ENCODE peak calls at places on chromosomes 7 and 10, in ten cellular contexts. G is GM13977, C is GM12865, P is AG09309, S is BJ, K is neural crest cell, A is progenitor cell of endocrine pancreas, Q is epithelial cell of esophagus, F is mesothelial cell of epicardium, N is brain microvascular endothelial cell. E is an unnamed sample.

GRCh38 chr7:93119191-93119905 is 1.6 kb upstream of the SAMD9 start:
- DNase-seq in A (no peak), C (no peak), G (no peak), K (no peak), Q (peak), P (peak), S (peak), F (no peak), N (peak), E (no peak)

GRCh38 chr7:27220440-27220955 is 20.6 kb upstream of the HOXA13 start:
- DNase-seq in F (no peak), G (no peak), A (no peak), K (no peak), P (no peak), N (no peak), S (no peak), C (no peak), Q (no peak), E (no peak)

GRCh38 chr10:88651131-88651541 is 13.1 kb upstream of the LIPF start:
- DNase-seq in K (no peak), G (no peak), A (no peak), C (no peak), Q (peak), S (peak), F (no peak), N (peak), P (peak), E (no peak)

GRCh38 chr7:141221007-141221612 is 147.2 kb downstream of the TMEM178B start:
- DNase-seq in N (no peak), K (no peak), F (no peak), P (no peak), S (no peak), C (peak), A (no peak), G (no peak), Q (peak), E (no peak)

GRCh38 chr10:97024181-97025073 is 161.3 kb downstream of the SLIT1 start:
- DNase-seq in P (peak), A (no peak), K (no peak), F (no peak), G (peak), C (peak), N (peak), Q (peak), S (peak), E (peak)

GRCh38 chr7:101137651-101138148 is 10.8 kb downstream of the SERPINE1 start:
- DNase-seq in S (no peak), Q (no peak), P (no peak), C (no peak), A (no peak), G (no peak), F (no peak), K (no peak), N (peak), E (no peak)

GRCh38 chr10:86362566-86363183 is 3.9 kb downstream of the GRID1 start:
- DNase-seq in C (no peak), F (no peak), S (no peak), P (no peak), K (no peak), A (no peak), G (no peak), N (no peak), Q (no peak), E (no peak)

GRCh38 chr7:87110778-87111177 is 41.5 kb upstream of the DMTF1 start:
- DNase-seq in C (no peak), A (no peak), G (no peak), F (no peak), K (no peak), P (peak), S (no peak), Q (peak), N (peak), E (no peak)

GRCh38 chr7:100152404-100152803 is 3.7 kb downstream of the LAMTOR4 start:
- DNase-seq in G (no peak), F (no peak), P (no peak), A (no peak), K (no peak), C (no peak), N (no peak), Q (no peak), S (no peak), E (peak)

GRCh38 chr7:17299477-17299991 is 1.1 kb downstream of the AHR start:
- DNase-seq in Q (peak), S (no peak), A (no peak), G (peak), N (no peak), P (no peak), K (no peak), F (no peak), C (peak), E (peak)

GRCh38 chr10:74171625-74172024 is 20.6 kb downstream of the ADK start:
- DNase-seq in P (no peak), Q (no peak), K (no peak), C (no peak), N (peak), A (no peak), S (no peak), G (no peak), F (no peak), E (no peak)

GRCh38 chr10:103896225-103896624 is 21.8 kb downstream of the STN1 start:
- DNase-seq in G (no peak), K (no peak), P (no peak), N (peak), S (no peak), A (no peak), C (no peak), Q (no peak), F (no peak), E (no peak)

GRCh38 chr10:130111115-130111847 is 651 bp upstream of the C10orf143 start:
- DNase-seq in K (peak), S (peak), N (peak), A (peak), Q (peak), F (peak), P (peak), G (peak), C (peak), E (peak)

GRCh38 chr7:131800008-131800407 is 243.6 kb upstream of the PODXL start:
- DNase-seq in S (no peak), P (no peak), A (no peak), N (no peak), G (no peak), K (no peak), Q (no peak), F (no peak), C (no peak), E (no peak)

GRCh38 chr10:72276013-72276387 is 2.3 kb downstream of the DDIT4 start:
- DNase-seq in F (no peak), G (no peak), P (no peak), K (no peak), A (no peak), N (no peak), Q (peak), S (no peak), C (no peak), E (no peak)

GRCh38 chr7:158325530-158326381 is 261.9 kb downstream of the PTPRN2 start:
- DNase-seq in P (no peak), A (peak), K (peak), C (no peak), N (peak), F (no peak), S (no peak), Q (peak), G (no peak), E (no peak)
- TF ChIP-seq CTCF in P (no peak), A (peak), K (peak), C (no peak), N (no peak), F (no peak), S (no peak), Q (peak), G (no peak), E (no peak)

DNA sequence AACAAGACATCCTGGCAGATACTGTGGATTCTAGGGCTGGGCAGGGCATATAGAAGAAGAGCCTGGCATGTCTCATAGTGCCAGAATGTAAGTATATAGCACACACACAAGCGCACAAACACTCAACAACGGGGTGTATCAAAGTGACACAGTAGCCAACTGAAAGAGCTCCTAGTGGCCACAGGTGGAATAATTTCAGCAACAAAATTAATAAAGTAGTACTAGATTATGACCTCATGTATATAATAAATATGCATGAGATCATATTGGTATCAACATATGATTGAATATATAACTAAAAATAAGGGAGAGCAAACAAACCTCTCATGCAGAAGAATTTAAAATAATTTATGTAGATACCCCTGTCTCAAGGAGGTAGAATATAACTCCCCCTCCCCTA is 72.4 kb upstream of the CXCL12 start:
- DNase-seq in N (no peak), K (no peak), F (no peak), A (no peak), S (no peak), Q (no peak), C (no peak), G (no peak), P (no peak), E (no peak)
- TF ChIP-seq CTCF in N (peak), K (peak), F (peak), A (peak), S (no peak), Q (no peak), C (peak), G (no peak), P (peak), E (no peak)

DNA sequence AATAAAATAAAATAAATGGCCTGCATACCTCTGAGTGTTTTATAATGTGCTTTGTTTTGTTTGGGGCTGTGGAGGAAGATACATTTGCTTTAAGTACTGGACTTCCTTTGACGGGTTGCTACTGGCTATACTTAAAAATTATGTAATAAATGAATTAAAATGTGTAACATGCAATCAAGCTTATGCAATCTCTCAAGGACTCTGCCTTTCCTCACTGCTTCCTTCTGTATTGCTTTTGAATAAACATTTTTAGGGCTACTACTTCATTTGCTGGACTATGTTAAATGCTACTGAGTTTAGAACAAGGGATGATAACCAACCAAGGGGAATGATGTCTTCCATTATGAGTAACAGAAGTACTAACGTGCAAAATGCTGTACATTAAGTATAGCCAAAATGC is 91.6 kb downstream of the ETV1 start:
- DNase-seq in S (no peak), G (no peak), K (no peak), N (no peak), Q (peak), P (no peak), F (no peak), C (no peak), A (no peak), E (no peak)
- TF ChIP-seq CTCF in S (no peak), G (no peak), K (no peak), N (no peak), Q (no peak), P (no peak), F (no peak), C (no peak), A (no peak), E (no peak)

GRCh38 chr7:138726288-138726687 is 25.1 kb upstream of the SVOPL start:
- DNase-seq in N (no peak), G (no peak), A (no peak), S (no peak), C (no peak), K (no peak), P (no peak), F (no peak), Q (no peak), E (no peak)
- TF ChIP-seq CTCF in N (peak), G (peak), A (peak), S (no peak), C (peak), K (peak), P (peak), F (no peak), Q (no peak), E (peak)

GRCh38 chr7:51428226-51428887 is 111.7 kb upstream of the COBL start:
- DNase-seq in C (no peak), S (no peak), F (no peak), N (peak), G (no peak), P (no peak), Q (peak), K (no peak), A (no peak), E (no peak)
- TF ChIP-seq CTCF in C (no peak), S (peak), F (no peak), N (peak), G (peak), P (peak), Q (peak), K (peak), A (peak), E (no peak)

E was measured in GM20000.